ENCODE peak calls at places on chromosomes 11 and 22, in ten cellular contexts. One of them, this sample, is unnamed.
A peak's percentile ranks its signal among the peaks of the same experiment; 100 is the strongest.

GRCh38 chr11:121810291-121810690 is 305.7 kb downstream of the BLID start:
- DNase-seq in IMR-90: peak; percentile 88
- DNase-seq in adrenal gland: no peak
- DNase-seq in esophagus squamous epithelium: no peak
- DNase-seq in dorsolateral prefrontal cortex: no peak
- DNase-seq in transverse colon: no peak
- DNase-seq in fibroblast of pulmonary artery: peak; percentile 11
- DNase-seq in heart right ventricle: no peak
- DNase-seq in heart left ventricle: no peak
- DNase-seq in fibroblast of lung: peak; percentile 68
- DNase-seq in this sample: peak; percentile 59

GRCh38 chr22:38284042-38284402 is 11.2 kb upstream of the TMEM184B start:
- DNase-seq in IMR-90: peak; percentile 96
- DNase-seq in adrenal gland: no peak
- DNase-seq in esophagus squamous epithelium: no peak
- DNase-seq in dorsolateral prefrontal cortex: no peak
- DNase-seq in transverse colon: no peak
- DNase-seq in fibroblast of pulmonary artery: peak; percentile 79
- DNase-seq in heart right ventricle: peak; percentile 45
- DNase-seq in heart left ventricle: no peak
- DNase-seq in fibroblast of lung: peak; percentile 95
- DNase-seq in this sample: no peak

GRCh38 chr11:16860632-16861031 is 122.2 kb downstream of the C11orf58 start:
- DNase-seq in IMR-90: no peak
- DNase-seq in adrenal gland: no peak
- DNase-seq in esophagus squamous epithelium: no peak
- DNase-seq in dorsolateral prefrontal cortex: no peak
- DNase-seq in transverse colon: no peak
- DNase-seq in fibroblast of pulmonary artery: peak; percentile 30
- DNase-seq in heart right ventricle: no peak
- DNase-seq in heart left ventricle: no peak
- DNase-seq in fibroblast of lung: no peak
- DNase-seq in this sample: no peak

GRCh38 chr11:126282742-126283591 is at the start of gene TIRAP:
- DNase-seq in IMR-90: peak; percentile 42
- DNase-seq in adrenal gland: peak; percentile 77
- DNase-seq in esophagus squamous epithelium: no peak
- DNase-seq in dorsolateral prefrontal cortex: peak; percentile 61
- DNase-seq in transverse colon: peak; percentile 76
- DNase-seq in fibroblast of pulmonary artery: peak; percentile 44
- DNase-seq in heart right ventricle: peak; percentile 69
- DNase-seq in heart left ventricle: peak; percentile 76
- DNase-seq in fibroblast of lung: peak; percentile 52
- DNase-seq in this sample: peak; percentile 46

GRCh38 chr11:106197438-106197837 is 120.0 kb downstream of the AASDHPPT start:
- DNase-seq in IMR-90: no peak
- DNase-seq in adrenal gland: no peak
- DNase-seq in esophagus squamous epithelium: no peak
- DNase-seq in dorsolateral prefrontal cortex: no peak
- DNase-seq in transverse colon: no peak
- DNase-seq in fibroblast of pulmonary artery: no peak
- DNase-seq in heart right ventricle: no peak
- DNase-seq in heart left ventricle: no peak
- DNase-seq in fibroblast of lung: no peak
- DNase-seq in this sample: no peak

GRCh38 chr11:2207212-2207611 is 35.6 kb upstream of the TH start:
- DNase-seq in IMR-90: no peak
- DNase-seq in adrenal gland: no peak
- DNase-seq in esophagus squamous epithelium: no peak
- DNase-seq in dorsolateral prefrontal cortex: peak; percentile 20
- DNase-seq in transverse colon: no peak
- DNase-seq in fibroblast of pulmonary artery: no peak
- DNase-seq in heart right ventricle: peak; percentile 1
- DNase-seq in heart left ventricle: peak; percentile 13
- DNase-seq in fibroblast of lung: no peak
- DNase-seq in this sample: no peak

GRCh38 chr11:75014129-75014528 is 25.4 kb downstream of the NEU3 start:
- DNase-seq in IMR-90: peak; percentile 95
- DNase-seq in adrenal gland: peak; percentile 76
- DNase-seq in esophagus squamous epithelium: no peak
- DNase-seq in dorsolateral prefrontal cortex: no peak
- DNase-seq in transverse colon: no peak
- DNase-seq in fibroblast of pulmonary artery: peak; percentile 75
- DNase-seq in heart right ventricle: peak; percentile 23
- DNase-seq in heart left ventricle: no peak
- DNase-seq in fibroblast of lung: peak; percentile 55
- DNase-seq in this sample: peak; percentile 60

GRCh38 chr11:34027516-34028406 is 23.8 kb upstream of the CAPRIN1 start:
- DNase-seq in IMR-90: no peak
- DNase-seq in adrenal gland: no peak
- DNase-seq in esophagus squamous epithelium: no peak
- DNase-seq in dorsolateral prefrontal cortex: no peak
- DNase-seq in transverse colon: peak; percentile 74
- DNase-seq in fibroblast of pulmonary artery: no peak
- DNase-seq in heart right ventricle: no peak
- DNase-seq in heart left ventricle: no peak
- DNase-seq in fibroblast of lung: no peak
- DNase-seq in this sample: no peak

GRCh38 chr11:92980291-92980690 is 10.8 kb downstream of the MTNR1B start:
- DNase-seq in IMR-90: no peak
- DNase-seq in adrenal gland: no peak
- DNase-seq in esophagus squamous epithelium: no peak
- DNase-seq in dorsolateral prefrontal cortex: no peak
- DNase-seq in transverse colon: no peak
- DNase-seq in fibroblast of pulmonary artery: no peak
- DNase-seq in heart right ventricle: no peak
- DNase-seq in heart left ventricle: no peak
- DNase-seq in fibroblast of lung: no peak
- DNase-seq in this sample: peak; percentile 45

GRCh38 chr11:2813141-2813908 is 72.2 kb downstream of the CDKN1C start:
- DNase-seq in IMR-90: peak; percentile 90
- DNase-seq in adrenal gland: no peak
- DNase-seq in esophagus squamous epithelium: no peak
- DNase-seq in dorsolateral prefrontal cortex: no peak
- DNase-seq in transverse colon: no peak
- DNase-seq in fibroblast of pulmonary artery: peak; percentile 44
- DNase-seq in heart right ventricle: no peak
- DNase-seq in heart left ventricle: no peak
- DNase-seq in fibroblast of lung: peak; percentile 81
- DNase-seq in this sample: no peak

GRCh38 chr22:28373841-28374240 is 305.8 kb downstream of the TTC28 start:
- DNase-seq in IMR-90: peak; percentile 66
- DNase-seq in adrenal gland: no peak
- DNase-seq in esophagus squamous epithelium: no peak
- DNase-seq in dorsolateral prefrontal cortex: no peak
- DNase-seq in transverse colon: no peak
- DNase-seq in fibroblast of pulmonary artery: no peak
- DNase-seq in heart right ventricle: no peak
- DNase-seq in heart left ventricle: no peak
- DNase-seq in fibroblast of lung: peak; percentile 52
- DNase-seq in this sample: no peak

GRCh38 chr11:132202621-132203020 is 832.2 kb downstream of the NTM start:
- DNase-seq in IMR-90: peak; percentile 55
- DNase-seq in adrenal gland: no peak
- DNase-seq in esophagus squamous epithelium: no peak
- DNase-seq in dorsolateral prefrontal cortex: no peak
- DNase-seq in transverse colon: no peak
- DNase-seq in fibroblast of pulmonary artery: no peak
- DNase-seq in heart right ventricle: no peak
- DNase-seq in heart left ventricle: no peak
- DNase-seq in fibroblast of lung: no peak
- DNase-seq in this sample: no peak

GRCh38 chr11:30586251-30587144 is at the start of gene MPPED2:
- DNase-seq in IMR-90: no peak
- DNase-seq in adrenal gland: peak; percentile 50
- DNase-seq in esophagus squamous epithelium: no peak
- DNase-seq in dorsolateral prefrontal cortex: peak; percentile 37
- DNase-seq in transverse colon: peak; percentile 25
- DNase-seq in fibroblast of pulmonary artery: no peak
- DNase-seq in heart right ventricle: peak; percentile 57
- DNase-seq in heart left ventricle: peak; percentile 53
- DNase-seq in fibroblast of lung: no peak
- DNase-seq in this sample: peak; percentile 2
- TF ChIP-seq CTCF in IMR-90: no peak
- TF ChIP-seq CTCF in adrenal gland: peak; percentile 60
- TF ChIP-seq CTCF in esophagus squamous epithelium: peak; percentile 34
- TF ChIP-seq CTCF in dorsolateral prefrontal cortex: no peak
- TF ChIP-seq CTCF in transverse colon: peak; percentile 50
- TF ChIP-seq CTCF in fibroblast of pulmonary artery: no peak
- TF ChIP-seq CTCF in heart right ventricle: peak; percentile 16
- TF ChIP-seq CTCF in heart left ventricle: peak; percentile 45
- TF ChIP-seq CTCF in fibroblast of lung: no peak
- TF ChIP-seq CTCF in this sample: peak; percentile 10

DNA sequence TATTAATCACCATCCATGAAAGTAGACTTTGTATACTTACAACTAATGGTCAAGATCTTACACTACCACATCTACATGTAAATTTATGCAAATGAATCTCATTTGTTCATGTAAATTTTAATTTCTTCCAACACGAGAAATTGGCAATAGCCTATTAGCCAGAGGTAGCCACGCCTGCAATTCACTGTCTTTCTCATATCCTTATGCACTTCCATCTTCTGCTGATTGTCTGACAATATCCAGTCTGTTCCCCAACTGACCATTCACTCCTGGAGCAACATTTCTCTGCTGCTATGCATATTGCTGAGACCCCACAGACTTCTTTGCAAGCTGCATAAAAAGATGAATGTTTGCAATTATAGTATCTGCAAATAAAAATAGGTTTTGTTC is 2.5 kb downstream of the NNMT start:
- DNase-seq in IMR-90: no peak
- DNase-seq in adrenal gland: no peak
- DNase-seq in esophagus squamous epithelium: no peak
- DNase-seq in dorsolateral prefrontal cortex: no peak
- DNase-seq in transverse colon: no peak
- DNase-seq in fibroblast of pulmonary artery: peak; percentile 61
- DNase-seq in heart right ventricle: no peak
- DNase-seq in heart left ventricle: no peak
- DNase-seq in fibroblast of lung: no peak
- DNase-seq in this sample: no peak
- H3K4me3 ChIP-seq in IMR-90: peak overlapping the region; percentile 24
- H3K4me3 ChIP-seq in adrenal gland: no peak overlapping the region
- H3K4me3 ChIP-seq in esophagus squamous epithelium: peak overlapping the region; percentile 42
- H3K4me3 ChIP-seq in dorsolateral prefrontal cortex: no peak overlapping the region
- H3K4me3 ChIP-seq in transverse colon: no peak overlapping the region
- H3K4me3 ChIP-seq in fibroblast of pulmonary artery: peak overlapping the region; percentile 96
- H3K4me3 ChIP-seq in heart right ventricle: no peak overlapping the region
- H3K4me3 ChIP-seq in heart left ventricle: peak overlapping the region; percentile 45
- H3K4me3 ChIP-seq in fibroblast of lung: peak overlapping the region; percentile 55
- H3K4me3 ChIP-seq in this sample: no peak overlapping the region

DNA sequence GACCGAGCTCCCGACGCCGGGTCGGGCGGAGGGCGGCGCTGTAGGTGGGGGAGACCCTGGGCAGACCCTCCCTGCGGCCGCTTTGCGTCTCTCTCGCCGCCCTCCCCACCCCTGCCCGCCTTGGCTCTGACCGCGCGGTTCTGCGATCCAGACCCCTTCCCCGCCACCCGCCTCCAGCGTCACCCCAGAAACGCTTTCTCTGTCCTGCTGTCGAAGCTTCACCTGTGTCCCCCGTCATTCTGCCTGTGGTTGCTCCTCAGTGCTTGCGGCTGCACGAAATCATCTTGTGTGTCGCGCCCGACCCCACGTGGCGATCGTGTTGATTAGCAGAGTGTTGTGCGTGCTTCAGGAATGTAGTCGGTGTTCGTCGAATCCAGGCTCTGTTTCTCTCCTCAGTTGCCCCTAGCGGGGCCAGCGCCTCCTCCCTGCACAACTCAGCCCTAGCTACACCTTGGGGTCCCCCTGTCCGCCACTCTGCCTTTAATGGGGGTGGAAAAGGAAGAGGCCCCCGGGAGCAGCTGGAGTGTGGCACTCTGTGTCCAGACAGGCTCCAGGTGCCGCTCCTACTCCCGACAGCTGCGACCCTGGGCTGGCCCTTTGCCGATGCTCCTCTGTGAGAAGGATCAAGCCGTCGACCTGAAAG is 851 bp downstream of the PTDSS2 start:
- DNase-seq in IMR-90: peak; percentile 66
- DNase-seq in adrenal gland: peak; percentile 71
- DNase-seq in esophagus squamous epithelium: peak; percentile 44
- DNase-seq in dorsolateral prefrontal cortex: peak; percentile 82
- DNase-seq in transverse colon: peak; percentile 79
- DNase-seq in fibroblast of pulmonary artery: peak; percentile 63
- DNase-seq in heart right ventricle: peak; percentile 42
- DNase-seq in heart left ventricle: peak; percentile 64
- DNase-seq in fibroblast of lung: peak; percentile 61
- DNase-seq in this sample: peak; percentile 82
- TF ChIP-seq CTCF in IMR-90: peak; percentile 35
- TF ChIP-seq CTCF in adrenal gland: peak; percentile 11
- TF ChIP-seq CTCF in esophagus squamous epithelium: no peak
- TF ChIP-seq CTCF in dorsolateral prefrontal cortex: peak; percentile 44
- TF ChIP-seq CTCF in transverse colon: no peak
- TF ChIP-seq CTCF in fibroblast of pulmonary artery: no peak
- TF ChIP-seq CTCF in heart right ventricle: no peak
- TF ChIP-seq CTCF in heart left ventricle: peak; percentile 17
- TF ChIP-seq CTCF in fibroblast of lung: no peak
- TF ChIP-seq CTCF in this sample: peak; percentile 43

DNA sequence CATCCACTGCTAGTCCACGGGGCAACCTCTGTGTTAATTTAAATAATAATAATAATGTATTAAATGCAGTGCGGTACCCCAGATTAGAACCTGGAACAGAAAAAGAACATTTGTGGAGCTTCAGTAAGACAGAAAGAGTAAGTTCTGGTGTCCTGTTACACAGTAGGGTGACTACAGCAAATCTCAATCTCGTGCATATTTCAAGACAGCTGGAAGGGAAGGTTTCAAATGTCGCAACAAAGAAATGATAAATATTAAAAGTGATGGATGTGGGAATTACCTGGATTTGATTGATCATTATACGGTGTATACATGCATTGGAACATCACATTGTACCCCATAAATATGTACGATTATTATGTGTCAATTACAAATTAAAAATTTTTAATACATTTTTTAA is 1.7 kb upstream of the RAC2 start:
- DNase-seq in IMR-90: peak; percentile 37
- DNase-seq in adrenal gland: no peak
- DNase-seq in esophagus squamous epithelium: no peak
- DNase-seq in dorsolateral prefrontal cortex: no peak
- DNase-seq in transverse colon: no peak
- DNase-seq in fibroblast of pulmonary artery: no peak
- DNase-seq in heart right ventricle: no peak
- DNase-seq in heart left ventricle: no peak
- DNase-seq in fibroblast of lung: no peak
- DNase-seq in this sample: no peak
- H3K4me3 ChIP-seq in IMR-90: no peak overlapping the region
- H3K4me3 ChIP-seq in adrenal gland: no peak overlapping the region
- H3K4me3 ChIP-seq in esophagus squamous epithelium: no peak overlapping the region
- H3K4me3 ChIP-seq in dorsolateral prefrontal cortex: no peak overlapping the region
- H3K4me3 ChIP-seq in transverse colon: no peak overlapping the region
- H3K4me3 ChIP-seq in fibroblast of pulmonary artery: no peak overlapping the region
- H3K4me3 ChIP-seq in heart right ventricle: no peak overlapping the region
- H3K4me3 ChIP-seq in heart left ventricle: no peak overlapping the region
- H3K4me3 ChIP-seq in fibroblast of lung: no peak overlapping the region
- H3K4me3 ChIP-seq in this sample: no peak overlapping the region

This sample was measured in epithelial cell of esophagus.